ENCODE peak calls at places on chromosomes 3 and 15, in nine cellular contexts. W is GM13977, P is sigmoid colon, N is GM12864, G is cardiac fibroblast, O is HFF-Myc, T is mesothelial cell of epicardium, M is cardiac muscle cell, H is AG09309. K is an unnamed sample.
A peak's percentile ranks its signal among the peaks of the same experiment; 100 is the strongest.

GRCh38 chr3:69020424-69020823 is 6.9 kb upstream of the EOGT start:
- DNase-seq in O (no peak), H (no peak), W (no peak), G (no peak), T (no peak), N (no peak), P (no peak), M (no peak), K (no peak)

GRCh38 chr15:99438691-99439523 is 126.9 kb upstream of the MEF2A start:
- DNase-seq in P (peak; percentile 37), G (no peak), T (no peak), O (no peak), W (no peak), M (no peak), H (no peak), N (no peak), K (no peak)

GRCh38 chr15:25179673-25180511 is 225.1 kb downstream of the SNRPN start:
- DNase-seq in H (no peak), O (no peak), N (no peak), G (no peak), T (peak; percentile 8), M (no peak), P (peak; percentile 53), W (peak; percentile 11), K (no peak)

GRCh38 chr3:16909802-16910201 is 25.0 kb downstream of the PLCL2 start:
- DNase-seq in P (no peak), H (no peak), W (no peak), G (no peak), O (no peak), N (no peak), T (no peak), M (no peak), K (no peak)

GRCh38 chr3:50242371-50242770 is 6.4 kb downstream of the GNAI2 start:
- DNase-seq in P (no peak), T (no peak), H (no peak), O (no peak), G (no peak), M (no peak), W (peak; percentile 57), N (no peak), K (no peak)

GRCh38 chr15:71749500-71749899 is 60.9 kb upstream of the NR2E3 start:
- DNase-seq in W (no peak), O (no peak), M (no peak), G (no peak), N (no peak), P (no peak), T (no peak), H (no peak), K (no peak)

GRCh38 chr3:186931487-186932280 is 1.4 kb downstream of the ST6GAL1 start:
- DNase-seq in W (peak; percentile 45), G (peak; percentile 31), O (peak; percentile 27), P (no peak), M (peak; percentile 49), N (no peak), T (no peak), H (no peak), K (peak; percentile 56)

GRCh38 chr15:61880079-61880478 is 180.2 kb downstream of the VPS13C start:
- DNase-seq in H (no peak), T (no peak), M (no peak), G (no peak), N (no peak), W (no peak), O (no peak), P (no peak), K (no peak)

GRCh38 chr15:40893019-40893723 is 1.1 kb upstream of the VPS18 start:
- DNase-seq in P (no peak), H (no peak), N (no peak), O (no peak), M (no peak), T (no peak), G (peak; percentile 26), W (no peak), K (no peak)

GRCh38 chr3:23439080-23439479 is 236.0 kb downstream of the UBE2E2 start:
- DNase-seq in T (no peak), W (no peak), M (no peak), G (no peak), O (no peak), P (no peak), H (no peak), N (no peak), K (no peak)

GRCh38 chr3:130759692-130760338 is 13.2 kb upstream of the PIK3R4 start:
- DNase-seq in P (no peak), W (peak; percentile 66), T (no peak), N (peak; percentile 26), G (peak; percentile 75), O (peak; percentile 35), M (peak; percentile 71), H (peak; percentile 16), K (peak; percentile 67)

GRCh38 chr3:69329897-69330296 is 56.0 kb downstream of the FRMD4B start:
- DNase-seq in N (no peak), P (no peak), O (no peak), T (no peak), W (no peak), H (no peak), G (peak; percentile 28), M (no peak), K (no peak)

GRCh38 chr3:74124716-74125115 is 489.7 kb downstream of the CNTN3 start:
- DNase-seq in N (no peak), T (no peak), G (no peak), O (no peak), P (no peak), H (no peak), M (no peak), W (no peak), K (no peak)

GRCh38 chr3:160928183-160928718 is 172.2 kb downstream of the PPM1L start:
- DNase-seq in M (no peak), W (no peak), N (no peak), G (no peak), T (no peak), P (no peak), H (no peak), O (no peak), K (no peak)

GRCh38 chr3:38374221-38374620 is 27.6 kb downstream of the XYLB start:
- DNase-seq in G (no peak), N (no peak), T (no peak), W (no peak), P (no peak), O (no peak), H (no peak), M (no peak), K (no peak)

DNA sequence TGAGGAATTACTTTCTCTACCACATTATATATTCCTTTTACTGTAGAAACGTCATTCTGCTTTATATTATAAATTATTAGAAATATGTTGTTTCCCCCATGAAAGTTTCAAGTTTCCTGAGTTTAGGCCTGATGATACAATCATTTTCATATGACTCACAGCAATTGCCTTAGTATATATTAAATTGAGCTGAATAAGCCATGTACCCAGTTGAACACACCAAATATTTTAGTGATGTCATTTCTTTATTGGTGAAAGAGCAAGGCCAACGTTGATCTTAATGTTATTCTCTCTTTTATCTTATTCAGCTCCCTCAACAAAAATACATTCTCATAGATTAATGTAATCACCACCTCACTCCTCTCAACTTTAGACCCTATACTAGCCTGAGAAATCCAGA is 30.8 kb downstream of the B3GNT5 start:
- DNase-seq in N (no peak), H (no peak), O (no peak), P (no peak), G (peak; percentile 65), W (no peak), M (no peak), T (no peak), K (no peak)
- TF ChIP-seq CTCF in N (no peak), H (no peak), O (no peak), P (no peak), G (no peak), W (no peak), M (no peak), T (no peak), K (no peak)

GRCh38 chr3:632571-633170 is 436.1 kb downstream of the CHL1 start:
- DNase-seq in G (peak; percentile 70), O (peak; percentile 9), P (no peak), M (peak; percentile 81), H (peak; percentile 0), N (peak; percentile 37), T (no peak), W (peak; percentile 17), K (peak; percentile 26)
- TF ChIP-seq CTCF in G (peak; percentile 63), O (peak; percentile 51), P (no peak), M (peak; percentile 48), H (peak; percentile 44), N (peak; percentile 80), T (peak; percentile 89), W (peak; percentile 76), K (peak; percentile 62)

DNA sequence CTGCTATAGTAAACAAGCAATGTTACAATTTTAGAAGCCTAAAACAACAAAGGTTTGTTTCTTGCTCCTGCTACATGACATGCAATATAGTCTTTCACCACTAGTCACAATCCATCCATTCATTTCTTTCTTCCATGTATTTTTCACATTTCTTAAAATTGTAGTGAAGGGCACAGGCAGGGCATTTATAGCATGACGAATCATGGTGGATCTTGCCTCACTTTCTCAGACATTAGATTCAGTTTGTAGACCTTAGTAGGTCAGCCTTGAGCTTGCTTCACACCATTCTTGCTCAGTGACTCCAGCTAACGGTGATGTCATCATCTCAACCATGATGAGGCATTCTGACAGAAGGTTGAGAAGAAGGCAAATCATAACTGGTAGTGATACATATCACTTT is 546.8 kb downstream of the TBL1XR1 start:
- DNase-seq in N (no peak), H (peak; percentile 17), M (no peak), P (no peak), O (no peak), G (peak; percentile 74), W (no peak), T (no peak), K (no peak)
- TF ChIP-seq CTCF in N (peak; percentile 0), H (peak; percentile 25), M (peak; percentile 2), P (no peak), O (no peak), G (peak; percentile 29), W (peak; percentile 4), T (peak; percentile 57), K (no peak)

GRCh38 chr15:65964792-65965433 is 95.6 kb downstream of the RAB11A start:
- DNase-seq in P (no peak), M (no peak), W (no peak), H (no peak), T (no peak), N (no peak), O (no peak), G (no peak), K (no peak)

GRCh38 chr15:65963911-65964482 is 94.7 kb downstream of the RAB11A start:
- DNase-seq in T (no peak), M (no peak), W (no peak), G (no peak), O (no peak), N (no peak), H (no peak), P (no peak), K (no peak)

GRCh38 chr15:65960586-65960985 is 91.3 kb downstream of the RAB11A start:
- DNase-seq in W (no peak), G (no peak), O (no peak), P (no peak), M (no peak), H (no peak), T (no peak), N (no peak), K (no peak)

GRCh38 chr15:65963358-65963757 is 94.1 kb downstream of the RAB11A start:
- DNase-seq in T (no peak), G (no peak), O (no peak), W (no peak), H (no peak), P (no peak), N (no peak), M (no peak), K (no peak)

DNA sequence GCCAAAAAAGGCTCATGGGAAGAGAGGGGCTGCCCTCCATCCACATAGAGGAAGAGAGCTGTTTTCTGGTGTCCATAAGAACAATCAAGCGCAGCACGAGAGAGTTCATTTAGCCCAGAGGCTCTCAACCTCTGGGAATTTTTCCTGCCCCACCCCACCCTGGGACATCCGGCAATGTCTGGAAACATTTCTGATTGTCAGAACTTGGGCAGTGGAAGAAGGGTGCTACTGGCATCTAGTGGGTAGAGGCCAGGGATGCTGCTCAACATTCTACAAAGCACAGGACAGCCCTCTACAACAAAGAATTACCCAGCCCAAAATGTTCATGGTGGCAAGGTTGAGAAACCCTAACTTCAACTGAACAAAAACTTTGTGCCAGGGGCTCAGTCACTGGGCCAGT is 92.9 kb downstream of the RAB11A start:
- DNase-seq in G (peak; percentile 11), W (no peak), T (no peak), H (no peak), P (no peak), N (no peak), O (no peak), M (no peak), K (no peak)
- TF ChIP-seq CTCF in G (peak; percentile 6), W (no peak), T (no peak), H (peak; percentile 23), P (no peak), N (peak; percentile 9), O (no peak), M (no peak), K (no peak)